ENCODE peak calls at places on chromosomes 7 and 10, in nine cellular contexts. K, T, D, V, G, X, F, C and O are unnamed samples.

GRCh38 chr10:75508239-75508813 is 76.9 kb downstream of the LRMDA start:
- DNase-seq in G (no peak), K (no peak), X (no peak), D (no peak), C (peak), V (peak), T (peak), F (no peak), O (no peak)

GRCh38 chr10:128633864-128634541 is 507.8 kb upstream of the MKI67 start:
- DNase-seq in C (no peak), T (peak), V (peak), K (no peak), G (no peak), F (no peak), D (no peak), X (no peak), O (no peak)

GRCh38 chr7:106166651-106167342 is 54.7 kb upstream of the SYPL1 start:
- DNase-seq in K (peak), C (no peak), T (peak), D (peak), F (no peak), X (peak), V (peak), G (peak), O (no peak)

GRCh38 chr10:33116293-33116697 is 158.3 kb upstream of the ITGB1 start:
- DNase-seq in G (peak), F (no peak), X (no peak), K (no peak), D (peak), V (peak), T (peak), C (no peak), O (no peak)

GRCh38 chr10:14603539-14604102 is 171.1 kb downstream of the FAM107B start:
- DNase-seq in K (no peak), T (no peak), C (no peak), D (peak), V (no peak), F (no peak), G (peak), X (no peak), O (peak)

GRCh38 chr7:105205592-105206211 is 183.0 kb downstream of the SRPK2 start:
- DNase-seq in D (no peak), V (no peak), G (no peak), K (no peak), X (no peak), T (peak), C (no peak), F (no peak), O (no peak)

GRCh38 chr7:80719261-80719660 is 80.8 kb downstream of the CD36 start:
- DNase-seq in G (peak), C (peak), F (no peak), T (peak), V (no peak), D (no peak), K (no peak), X (no peak), O (no peak)

GRCh38 chr10:70797840-70798239 is 12.7 kb upstream of the TBATA start:
- DNase-seq in V (no peak), K (no peak), F (no peak), G (no peak), X (peak), C (no peak), D (no peak), T (no peak), O (no peak)

GRCh38 chr7:99375070-99375807 is 709 bp downstream of the ARPC1B start:
- DNase-seq in V (peak), T (peak), G (peak), X (peak), C (no peak), D (peak), K (no peak), F (peak), O (peak)

GRCh38 chr10:31897506-31897905 is 31.1 kb downstream of the ARHGAP12 start:
- DNase-seq in X (no peak), C (no peak), G (no peak), K (no peak), V (peak), F (no peak), T (peak), D (no peak), O (no peak)

GRCh38 chr10:102633282-102633681 is 11.0 kb upstream of the TRIM8 start:
- DNase-seq in G (peak), D (no peak), K (no peak), C (no peak), X (no peak), V (peak), F (no peak), T (peak), O (no peak)

GRCh38 chr7:149865437-149865836 is 8.3 kb upstream of the ATP6V0E2 start:
- DNase-seq in V (peak), G (no peak), X (no peak), F (peak), T (peak), C (no peak), D (no peak), K (no peak), O (peak)

GRCh38 chr7:134920026-134920758 is 66.1 kb upstream of the AGBL3 start:
- DNase-seq in T (peak), G (peak), V (peak), F (no peak), D (no peak), K (no peak), C (peak), X (no peak), O (no peak)